ENCODE peak calls at places on chromosome 12, in six cellular contexts. One of them, this sample, is unnamed.

GRCh38 chr12:130526813-130527212 is 189.1 kb downstream of the PIWIL1 start:
- DNase-seq in BJ: no peak
- DNase-seq in astrocyte of the spinal cord: no peak
- DNase-seq in upper lobe of right lung: no peak
- DNase-seq in BE2C: no peak
- DNase-seq in foreskin fibroblast: no peak
- DNase-seq in this sample: no peak

GRCh38 chr12:125249932-125250331 is 184.7 kb downstream of the AACS start:
- DNase-seq in BE2C: no peak
- DNase-seq in foreskin fibroblast: no peak
- DNase-seq in upper lobe of right lung: no peak
- DNase-seq in BJ: no peak
- DNase-seq in astrocyte of the spinal cord: no peak
- DNase-seq in this sample: no peak

GRCh38 chr12:209246-209645 is 4.7 kb downstream of the SLC6A12 start:
- DNase-seq in foreskin fibroblast: no peak
- DNase-seq in upper lobe of right lung: no peak
- DNase-seq in BE2C: no peak
- DNase-seq in BJ: no peak
- DNase-seq in astrocyte of the spinal cord: no peak
- DNase-seq in this sample: no peak

GRCh38 chr12:103930787-103931536 is 752 bp downstream of the HSP90B1 start:
- DNase-seq in BJ: no peak
- DNase-seq in BE2C: peak; percentile 33
- DNase-seq in foreskin fibroblast: peak; percentile 53
- DNase-seq in upper lobe of right lung: peak; percentile 69
- DNase-seq in astrocyte of the spinal cord: peak; percentile 19
- DNase-seq in this sample: no peak

GRCh38 chr12:92947589-92948215 is 18.6 kb upstream of the EEA1 start:
- DNase-seq in astrocyte of the spinal cord: no peak
- DNase-seq in BE2C: no peak
- DNase-seq in foreskin fibroblast: no peak
- DNase-seq in BJ: no peak
- DNase-seq in upper lobe of right lung: no peak
- DNase-seq in this sample: no peak

GRCh38 chr12:64609543-64610091 is 678 bp upstream of the RASSF3 start:
- DNase-seq in BE2C: peak; percentile 12
- DNase-seq in foreskin fibroblast: peak; percentile 44
- DNase-seq in BJ: no peak
- DNase-seq in upper lobe of right lung: no peak
- DNase-seq in astrocyte of the spinal cord: peak; percentile 41
- DNase-seq in this sample: no peak

GRCh38 chr12:10385181-10385613 is 4.6 kb downstream of the KLRK1 start:
- DNase-seq in BJ: peak; percentile 69
- DNase-seq in astrocyte of the spinal cord: peak; percentile 93
- DNase-seq in upper lobe of right lung: no peak
- DNase-seq in BE2C: no peak
- DNase-seq in foreskin fibroblast: peak; percentile 83
- DNase-seq in this sample: peak; percentile 27

GRCh38 chr12:93591137-93591868 is 18.8 kb downstream of the SOCS2 start:
- DNase-seq in BJ: peak; percentile 43
- DNase-seq in upper lobe of right lung: peak; percentile 84
- DNase-seq in astrocyte of the spinal cord: peak; percentile 89
- DNase-seq in foreskin fibroblast: peak; percentile 80
- DNase-seq in BE2C: peak; percentile 30
- DNase-seq in this sample: peak; percentile 45

GRCh38 chr12:105524961-105525360 is 194.5 kb downstream of the C12orf75 start:
- DNase-seq in astrocyte of the spinal cord: no peak
- DNase-seq in upper lobe of right lung: no peak
- DNase-seq in BE2C: no peak
- DNase-seq in BJ: no peak
- DNase-seq in foreskin fibroblast: no peak
- DNase-seq in this sample: no peak

GRCh38 chr12:90280564-90281058 is 572.0 kb upstream of the ATP2B1 start:
- DNase-seq in foreskin fibroblast: peak; percentile 28
- DNase-seq in astrocyte of the spinal cord: peak; percentile 29
- DNase-seq in BJ: no peak
- DNase-seq in BE2C: no peak
- DNase-seq in upper lobe of right lung: no peak
- DNase-seq in this sample: no peak

GRCh38 chr12:16165506-16165905 is 112.0 kb downstream of the SLC15A5 start:
- DNase-seq in foreskin fibroblast: peak; percentile 58
- DNase-seq in BJ: no peak
- DNase-seq in BE2C: peak; percentile 11
- DNase-seq in astrocyte of the spinal cord: peak; percentile 55
- DNase-seq in upper lobe of right lung: no peak
- DNase-seq in this sample: peak; percentile 12

GRCh38 chr12:65536876-65537661 is 258.6 kb downstream of the MSRB3 start:
- DNase-seq in BJ: peak; percentile 100
- DNase-seq in BE2C: no peak
- DNase-seq in foreskin fibroblast: peak; percentile 98
- DNase-seq in upper lobe of right lung: no peak
- DNase-seq in astrocyte of the spinal cord: peak; percentile 100
- DNase-seq in this sample: peak; percentile 99

GRCh38 chr12:124469193-124469888 is 98.1 kb downstream of the NCOR2 start:
- DNase-seq in BE2C: no peak
- DNase-seq in astrocyte of the spinal cord: no peak
- DNase-seq in upper lobe of right lung: no peak
- DNase-seq in foreskin fibroblast: no peak
- DNase-seq in BJ: no peak
- DNase-seq in this sample: no peak

GRCh38 chr12:57151741-57152407 is 4.5 kb upstream of the LRP1-AS start:
- DNase-seq in BE2C: no peak
- DNase-seq in upper lobe of right lung: no peak
- DNase-seq in BJ: no peak
- DNase-seq in astrocyte of the spinal cord: peak; percentile 91
- DNase-seq in foreskin fibroblast: peak; percentile 92
- DNase-seq in this sample: no peak

GRCh38 chr12:47791351-47791746 is 18.3 kb downstream of the SLC48A1 start:
- DNase-seq in upper lobe of right lung: no peak
- DNase-seq in BJ: no peak
- DNase-seq in astrocyte of the spinal cord: no peak
- DNase-seq in foreskin fibroblast: no peak
- DNase-seq in BE2C: no peak
- DNase-seq in this sample: no peak

GRCh38 chr12:49051777-49052438 is 8.7 kb downstream of the KMT2D start:
- DNase-seq in upper lobe of right lung: no peak
- DNase-seq in BJ: no peak
- DNase-seq in foreskin fibroblast: no peak
- DNase-seq in BE2C: no peak
- DNase-seq in astrocyte of the spinal cord: no peak
- DNase-seq in this sample: no peak

GRCh38 chr12:77923882-77924281 is 93.2 kb downstream of the NAV3 start:
- DNase-seq in foreskin fibroblast: peak; percentile 63
- DNase-seq in astrocyte of the spinal cord: peak; percentile 21
- DNase-seq in BJ: no peak
- DNase-seq in BE2C: no peak
- DNase-seq in upper lobe of right lung: no peak
- DNase-seq in this sample: no peak

GRCh38 chr12:124684971-124685688 is 117.7 kb upstream of the NCOR2 start:
- DNase-seq in upper lobe of right lung: no peak
- DNase-seq in BE2C: peak; percentile 35
- DNase-seq in astrocyte of the spinal cord: peak; percentile 90
- DNase-seq in BJ: no peak
- DNase-seq in foreskin fibroblast: peak; percentile 82
- DNase-seq in this sample: peak; percentile 39

GRCh38 chr12:24898185-24898584 is 50.7 kb downstream of the BCAT1 start:
- DNase-seq in astrocyte of the spinal cord: no peak
- DNase-seq in BJ: no peak
- DNase-seq in foreskin fibroblast: peak; percentile 40
- DNase-seq in BE2C: no peak
- DNase-seq in upper lobe of right lung: no peak
- DNase-seq in this sample: no peak

GRCh38 chr12:71476513-71476912 is 36.9 kb downstream of the LGR5 start:
- DNase-seq in upper lobe of right lung: no peak
- DNase-seq in astrocyte of the spinal cord: peak; percentile 83
- DNase-seq in BJ: peak; percentile 80
- DNase-seq in BE2C: no peak
- DNase-seq in foreskin fibroblast: peak; percentile 93
- DNase-seq in this sample: no peak

GRCh38 chr12:121858662-121859572 is at the start of gene HPD:
- DNase-seq in foreskin fibroblast: peak; percentile 89
- DNase-seq in BE2C: no peak
- DNase-seq in astrocyte of the spinal cord: peak; percentile 78
- DNase-seq in upper lobe of right lung: no peak
- DNase-seq in BJ: no peak
- DNase-seq in this sample: peak; percentile 66

GRCh38 chr12:49540229-49541139 is 1.7 kb downstream of the KCNH3 start:
- DNase-seq in upper lobe of right lung: peak; percentile 59
- DNase-seq in BE2C: no peak
- DNase-seq in foreskin fibroblast: no peak
- DNase-seq in astrocyte of the spinal cord: no peak
- DNase-seq in BJ: no peak
- DNase-seq in this sample: no peak

GRCh38 chr12:124557518-124558223 is 9.7 kb downstream of the NCOR2 start:
- DNase-seq in astrocyte of the spinal cord: no peak
- DNase-seq in BE2C: peak; percentile 81
- DNase-seq in upper lobe of right lung: peak; percentile 50
- DNase-seq in foreskin fibroblast: no peak
- DNase-seq in BJ: no peak
- DNase-seq in this sample: no peak

GRCh38 chr12:47079894-47080724 is at the start of gene AMIGO2:
- DNase-seq in astrocyte of the spinal cord: peak; percentile 75
- DNase-seq in upper lobe of right lung: peak; percentile 80
- DNase-seq in BJ: no peak
- DNase-seq in foreskin fibroblast: peak; percentile 60
- DNase-seq in BE2C: no peak
- DNase-seq in this sample: no peak

GRCh38 chr12:120314220-120314619 is 12.1 kb downstream of the SIRT4 start:
- DNase-seq in upper lobe of right lung: no peak
- DNase-seq in BE2C: no peak
- DNase-seq in foreskin fibroblast: no peak
- DNase-seq in astrocyte of the spinal cord: no peak
- DNase-seq in BJ: no peak
- DNase-seq in this sample: no peak

GRCh38 chr12:115191342-115191741 is 507.4 kb upstream of the TBX3 start:
- DNase-seq in astrocyte of the spinal cord: no peak
- DNase-seq in upper lobe of right lung: no peak
- DNase-seq in BJ: no peak
- DNase-seq in BE2C: no peak
- DNase-seq in foreskin fibroblast: peak; percentile 55
- DNase-seq in this sample: no peak

GRCh38 chr12:26319511-26319910 is 124.1 kb downstream of the SSPN start:
- DNase-seq in foreskin fibroblast: peak; percentile 83
- DNase-seq in upper lobe of right lung: peak; percentile 63
- DNase-seq in BJ: peak; percentile 48
- DNase-seq in BE2C: no peak
- DNase-seq in astrocyte of the spinal cord: peak; percentile 93
- DNase-seq in this sample: no peak

GRCh38 chr12:95862038-95862437 is 3.3 kb downstream of the SNRPF start:
- DNase-seq in BE2C: no peak
- DNase-seq in upper lobe of right lung: no peak
- DNase-seq in astrocyte of the spinal cord: no peak
- DNase-seq in foreskin fibroblast: no peak
- DNase-seq in BJ: no peak
- DNase-seq in this sample: no peak

GRCh38 chr12:122730215-122731014 is at the start of gene HCAR1:
- DNase-seq in foreskin fibroblast: no peak
- DNase-seq in astrocyte of the spinal cord: peak; percentile 55
- DNase-seq in BE2C: no peak
- DNase-seq in upper lobe of right lung: no peak
- DNase-seq in BJ: no peak
- DNase-seq in this sample: no peak

GRCh38 chr12:110741795-110742717 is 635 bp downstream of the PPP1CC start:
- DNase-seq in BE2C: peak; percentile 25
- DNase-seq in BJ: no peak
- DNase-seq in astrocyte of the spinal cord: peak; percentile 38
- DNase-seq in upper lobe of right lung: no peak
- DNase-seq in foreskin fibroblast: peak; percentile 49
- DNase-seq in this sample: no peak

GRCh38 chr12:110739488-110739887 is 3.2 kb downstream of the PPP1CC start:
- DNase-seq in BE2C: no peak
- DNase-seq in foreskin fibroblast: no peak
- DNase-seq in BJ: no peak
- DNase-seq in upper lobe of right lung: no peak
- DNase-seq in astrocyte of the spinal cord: no peak
- DNase-seq in this sample: no peak

GRCh38 chr12:110741371-110741770 is 1.3 kb downstream of the PPP1CC start:
- DNase-seq in foreskin fibroblast: no peak
- DNase-seq in upper lobe of right lung: no peak
- DNase-seq in BE2C: no peak
- DNase-seq in astrocyte of the spinal cord: no peak
- DNase-seq in BJ: no peak
- DNase-seq in this sample: no peak

GRCh38 chr12:110737532-110737931 is 5.2 kb downstream of the PPP1CC start:
- DNase-seq in astrocyte of the spinal cord: no peak
- DNase-seq in upper lobe of right lung: no peak
- DNase-seq in BE2C: no peak
- DNase-seq in foreskin fibroblast: no peak
- DNase-seq in BJ: no peak
- DNase-seq in this sample: no peak

GRCh38 chr12:110739894-110740293 is 2.8 kb downstream of the PPP1CC start:
- DNase-seq in astrocyte of the spinal cord: no peak
- DNase-seq in BJ: no peak
- DNase-seq in BE2C: no peak
- DNase-seq in upper lobe of right lung: no peak
- DNase-seq in foreskin fibroblast: no peak
- DNase-seq in this sample: no peak
- H3K4me3 ChIP-seq in astrocyte of the spinal cord: no peak overlapping the region
- H3K4me3 ChIP-seq in BJ: peak overlapping the region; percentile 2
- H3K4me3 ChIP-seq in BE2C: peak overlapping the region; percentile 88
- H3K4me3 ChIP-seq in upper lobe of right lung: peak overlapping the region; percentile 97
- H3K4me3 ChIP-seq in foreskin fibroblast: peak overlapping the region; percentile 78
- H3K4me3 ChIP-seq in this sample: peak overlapping the region; percentile 58

GRCh38 chr12:109919466-109919865 is 19.4 kb downstream of the TCHP start:
- DNase-seq in upper lobe of right lung: no peak
- DNase-seq in foreskin fibroblast: no peak
- DNase-seq in BJ: no peak
- DNase-seq in astrocyte of the spinal cord: no peak
- DNase-seq in BE2C: peak; percentile 78
- DNase-seq in this sample: no peak
- TF ChIP-seq CTCF in upper lobe of right lung: no peak
- TF ChIP-seq CTCF in foreskin fibroblast: no peak
- TF ChIP-seq CTCF in BJ: no peak
- TF ChIP-seq CTCF in astrocyte of the spinal cord: no peak
- TF ChIP-seq CTCF in BE2C: no peak
- TF ChIP-seq CTCF in this sample: no peak

GRCh38 chr12:67069451-67070306 is 199.5 kb upstream of the CAND1 start:
- DNase-seq in foreskin fibroblast: peak; percentile 52
- DNase-seq in upper lobe of right lung: peak; percentile 76
- DNase-seq in BJ: no peak
- DNase-seq in astrocyte of the spinal cord: peak; percentile 18
- DNase-seq in BE2C: peak; percentile 26
- DNase-seq in this sample: no peak
- H3K4me3 ChIP-seq in foreskin fibroblast: peak overlapping the region; percentile 38
- H3K4me3 ChIP-seq in upper lobe of right lung: peak overlapping the region; percentile 57
- H3K4me3 ChIP-seq in BJ: peak overlapping the region; percentile 56
- H3K4me3 ChIP-seq in astrocyte of the spinal cord: peak overlapping the region; percentile 42
- H3K4me3 ChIP-seq in BE2C: peak overlapping the region; percentile 28
- H3K4me3 ChIP-seq in this sample: peak overlapping the region; percentile 24

DNA sequence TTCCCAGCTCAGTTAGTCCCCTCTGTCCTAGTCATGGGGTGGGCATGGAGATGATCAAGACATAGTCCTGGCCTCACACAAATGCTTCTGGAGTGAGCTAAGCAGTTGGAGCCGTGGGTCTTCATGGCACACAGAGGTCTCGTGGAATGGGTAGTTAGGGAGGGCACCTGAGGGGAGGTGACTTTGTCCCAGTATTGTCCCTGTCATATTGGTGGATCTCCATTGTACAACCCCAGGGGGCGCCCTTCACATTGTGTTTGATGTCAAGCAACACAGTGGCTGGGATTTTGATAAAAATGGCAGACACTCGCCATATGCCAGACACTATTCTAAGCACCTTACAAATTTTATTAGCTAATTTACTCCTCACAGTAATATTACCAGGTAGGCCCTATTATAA is 175.4 kb upstream of the LHX5 start:
- DNase-seq in upper lobe of right lung: no peak
- DNase-seq in BE2C: peak; percentile 43
- DNase-seq in foreskin fibroblast: no peak
- DNase-seq in astrocyte of the spinal cord: no peak
- DNase-seq in BJ: no peak
- DNase-seq in this sample: no peak
- TF ChIP-seq CTCF in upper lobe of right lung: no peak
- TF ChIP-seq CTCF in BE2C: peak; percentile 44
- TF ChIP-seq CTCF in foreskin fibroblast: no peak
- TF ChIP-seq CTCF in astrocyte of the spinal cord: no peak
- TF ChIP-seq CTCF in BJ: no peak
- TF ChIP-seq CTCF in this sample: no peak